ENCODE peak calls at places on chromosomes 16 and 17, in six cellular contexts. H is HT1080; O is aorta; D is tibial nerve; L is stimulated activated CD4-positive, alpha-beta T cell treated with anti-CD3 and anti-CD28 coated beads, TNF-alpha, amount 100 ng/mL, for 4 hours; F is NCI-H2227 treated with DMSO at 0.1 percent for 48 hours. E is an unnamed sample.

GRCh38 chr16:49630783-49631182 is 225.1 kb downstream of the ZNF423 start:
- DNase-seq in H (no peak), O (no peak), D (no peak), L (no peak), F (no peak), E (no peak)

GRCh38 chr16:56388209-56388608 is 37.1 kb downstream of the AMFR start:
- DNase-seq in H (no peak), O (no peak), D (no peak), L (no peak), F (no peak), E (no peak)

GRCh38 chr17:8016632-8017424 is 14.4 kb downstream of the GUCY2D start:
- DNase-seq in H (no peak), O (peak), D (peak), L (no peak), F (peak), E (no peak)

GRCh38 chr16:46762583-46762982 is 14.4 kb upstream of the MYLK3 start:
- DNase-seq in H (no peak), O (no peak), D (no peak), L (no peak), F (no peak), E (no peak)

GRCh38 chr17:34582185-34582900 is 3.0 kb downstream of the TMEM132E start:
- DNase-seq in H (no peak), O (no peak), D (no peak), L (no peak), F (no peak), E (no peak)

GRCh38 chr16:88763502-88764053 is 21.4 kb downstream of the PIEZO1 start:
- DNase-seq in H (no peak), O (no peak), D (no peak), L (no peak), F (no peak), E (no peak)

GRCh38 chr17:77867308-77867781 is 91.2 kb upstream of the TNRC6C start:
- DNase-seq in H (no peak), O (no peak), D (no peak), L (no peak), F (no peak), E (no peak)

GRCh38 chr17:65583921-65584603 is 22.6 kb upstream of the AXIN2 start:
- DNase-seq in H (no peak), O (no peak), D (no peak), L (no peak), F (no peak), E (no peak)

GRCh38 chr17:57898487-57899311 is 48.9 kb upstream of the MRPS23 start:
- DNase-seq in H (no peak), O (peak), D (no peak), L (no peak), F (no peak), E (no peak)

GRCh38 chr16:11674818-11675560 is 6.7 kb downstream of the SNN start:
- DNase-seq in H (no peak), O (no peak), D (no peak), L (no peak), F (no peak), E (no peak)

GRCh38 chr17:62869885-62870580 is 61.9 kb upstream of the MARCHF10 start:
- DNase-seq in H (peak), O (no peak), D (no peak), L (no peak), F (peak), E (no peak)

GRCh38 chr16:59369523-59369922 is 635.4 kb upstream of the GOT2 start:
- DNase-seq in H (no peak), O (no peak), D (no peak), L (no peak), F (no peak), E (no peak)

GRCh38 chr17:2704031-2704889 is 7.3 kb downstream of the CLUH start:
- DNase-seq in H (no peak), O (peak), D (no peak), L (no peak), F (no peak), E (no peak)

GRCh38 chr16:2370725-2371124 is 30.2 kb upstream of the ABCA3 start:
- DNase-seq in H (no peak), O (no peak), D (no peak), L (no peak), F (no peak), E (no peak)

GRCh38 chr17:82324566-82325285 is 7.3 kb upstream of the CD7 start:
- DNase-seq in H (no peak), O (no peak), D (no peak), L (no peak), F (no peak), E (no peak)

GRCh38 chr16:4574919-4575705 is 19.0 kb downstream of the C16orf96 start:
- DNase-seq in H (no peak), O (no peak), D (no peak), L (no peak), F (no peak), E (no peak)

GRCh38 chr16:86663691-86664517 is 85.6 kb downstream of the FOXL1 start:
- DNase-seq in H (no peak), O (no peak), D (no peak), L (no peak), F (no peak), E (no peak)

GRCh38 chr16:49932943-49933342 is 77.0 kb upstream of the ZNF423 start:
- DNase-seq in H (no peak), O (no peak), D (no peak), L (no peak), F (no peak), E (no peak)

GRCh38 chr17:38705803-38706624 is 941 bp downstream of the MLLT6 start:
- DNase-seq in H (peak), O (peak), D (peak), L (peak), F (peak), E (no peak)

GRCh38 chr17:55340726-55341125 is 76.0 kb downstream of the HLF start:
- DNase-seq in H (no peak), O (no peak), D (no peak), L (no peak), F (no peak), E (no peak)

GRCh38 chr17:16428098-16428882 is 12.9 kb downstream of the TRPV2 start:
- DNase-seq in H (no peak), O (no peak), D (no peak), L (no peak), F (no peak), E (no peak)

E was measured in pulmonary artery endothelial cell.